ENCODE peak calls at places on chromosomes 6 and 20, in seven cellular contexts. T is stimulated activated CD4-positive, alpha-beta T cell treated with anti-CD3 and anti-CD28 coated beads, Interleukin-2, amount 100 ng/mL, for 4 hours; M is MM.1S; O is CD4-positive, alpha-beta T cell; L is heart right ventricle; E is NCI-H2107; N is retina. J is an unnamed sample.

GRCh38 chr6:130417951-130418350 is 52.1 kb downstream of the TMEM200A start:
- DNase-seq in M (no peak), T (no peak), N (no peak), L (no peak), E (no peak), O (no peak), J (no peak)

GRCh38 chr6:67411036-67411435 is 1224.0 kb upstream of the ADGRB3 start:
- DNase-seq in E (no peak), T (no peak), O (no peak), N (no peak), L (no peak), M (no peak), J (no peak)

GRCh38 chr6:163443985-163444553 is 29.6 kb downstream of the QKI start:
- DNase-seq in L (no peak), E (no peak), O (no peak), T (no peak), M (no peak), N (no peak), J (no peak)

GRCh38 chr20:33654680-33655161 is 7.4 kb upstream of the C20orf144 start:
- DNase-seq in O (no peak), M (no peak), N (peak), E (no peak), L (no peak), T (no peak), J (no peak)

GRCh38 chr6:131112252-131112651 is 23.0 kb upstream of the AKAP7 start:
- DNase-seq in T (no peak), E (no peak), O (no peak), M (no peak), N (no peak), L (no peak), J (no peak)

GRCh38 chr20:58875541-58876134 is 23.1 kb downstream of the GNAS start:
- DNase-seq in O (no peak), T (no peak), L (no peak), M (no peak), E (no peak), N (no peak), J (no peak)

GRCh38 chr6:108846628-108847027 is 1.6 kb upstream of the ARMC2 start:
- DNase-seq in L (no peak), N (no peak), E (no peak), M (no peak), T (no peak), O (no peak), J (no peak)

GRCh38 chr6:66421570-66421969 is 714.5 kb upstream of the EYS start:
- DNase-seq in O (no peak), T (no peak), E (no peak), N (no peak), M (no peak), L (no peak), J (no peak)

GRCh38 chr20:32482251-32483220 is 102.6 kb downstream of the NOL4L start:
- DNase-seq in M (no peak), N (peak), O (no peak), E (no peak), L (peak), T (no peak), J (no peak)

GRCh38 chr6:73516712-73517489 is 3.9 kb downstream of the EEF1A1 start:
- DNase-seq in N (no peak), L (no peak), O (no peak), M (no peak), E (no peak), T (no peak), J (no peak)

GRCh38 chr6:136437246-136437645 is 113.0 kb downstream of the MAP7 start:
- DNase-seq in M (no peak), T (no peak), O (no peak), N (no peak), L (no peak), E (no peak), J (no peak)

GRCh38 chr6:138468320-138469015 is 30.8 kb downstream of the NHSL1 start:
- DNase-seq in O (no peak), N (no peak), M (no peak), T (no peak), L (no peak), E (no peak), J (no peak)

GRCh38 chr6:5981274-5982026 is 25.3 kb downstream of the NRN1 start:
- DNase-seq in N (no peak), E (no peak), L (no peak), M (no peak), T (no peak), O (no peak), J (no peak)

GRCh38 chr6:22667855-22668254 is 98.5 kb downstream of the HDGFL1 start:
- DNase-seq in L (no peak), E (no peak), O (no peak), M (no peak), T (no peak), N (no peak), J (no peak)

GRCh38 chr6:1610497-1611321 is 994 bp downstream of the FOXC1 start:
- DNase-seq in T (no peak), N (peak), L (peak), O (no peak), E (no peak), M (no peak), J (no peak)

GRCh38 chr6:42984924-42985475 is 630 bp downstream of the PPP2R5D start:
- DNase-seq in O (no peak), L (peak), M (no peak), T (no peak), N (peak), E (no peak), J (no peak)

GRCh38 chr6:130946076-130946475 is 117.0 kb downstream of the EPB41L2 start:
- DNase-seq in M (no peak), O (no peak), L (no peak), N (no peak), E (no peak), T (no peak), J (no peak)

GRCh38 chr6:15596241-15596896 is 66.5 kb downstream of the DTNBP1 start:
- DNase-seq in T (no peak), E (no peak), O (no peak), M (no peak), L (no peak), N (no peak), J (no peak)

GRCh38 chr6:130775421-130776012 is 51.7 kb upstream of the SMLR1 start:
- DNase-seq in L (no peak), N (no peak), M (no peak), E (no peak), T (no peak), O (no peak), J (no peak)

GRCh38 chr6:15623282-15624116 is 39.3 kb downstream of the DTNBP1 start:
- DNase-seq in M (peak), E (no peak), T (no peak), O (no peak), L (no peak), N (peak), J (no peak)

GRCh38 chr6:136723780-136724179 is 68.5 kb downstream of the MAP3K5 start:
- DNase-seq in O (peak), M (peak), N (no peak), E (no peak), L (no peak), T (peak), J (no peak)

GRCh38 chr6:151139524-151139923 is 100.2 kb upstream of the AKAP12 start:
- DNase-seq in O (no peak), E (no peak), N (no peak), T (no peak), M (no peak), L (no peak), J (no peak)

GRCh38 chr20:38730167-38730988 is 6.1 kb downstream of the SLC32A1 start:
- DNase-seq in T (no peak), M (no peak), L (no peak), O (no peak), E (no peak), N (peak), J (no peak)

GRCh38 chr6:125899726-125900182 is 56.8 kb upstream of the HINT3 start:
- DNase-seq in N (no peak), L (no peak), E (no peak), O (no peak), M (no peak), T (no peak), J (no peak)

GRCh38 chr6:4134841-4135664 is at the start of gene ECI2:
- DNase-seq in T (peak), M (peak), L (peak), O (peak), N (peak), E (no peak), J (peak)

GRCh38 chr20:50320005-50320909 is 129.6 kb downstream of the CEBPB start:
- DNase-seq in N (no peak), T (no peak), M (no peak), L (no peak), O (no peak), E (no peak), J (no peak)

GRCh38 chr6:44730771-44731391 is 343.4 kb downstream of the CDC5L start:
- DNase-seq in E (no peak), T (no peak), O (no peak), L (no peak), M (no peak), N (no peak), J (no peak)